ENCODE peak calls at places on chromosomes 2 and 18, in four cellular contexts. K is K562, N is HL-60, J is GM12878. D is an unnamed sample.

GRCh38 chr2:231399853-231400667 is 4.5 kb downstream of the B3GNT7 start:
- DNase-seq in K (no peak), N (peak), J (no peak), D (no peak)

GRCh38 chr2:192467953-192468660 is 273.4 kb upstream of the TMEFF2 start:
- DNase-seq in K (no peak), N (no peak), J (no peak), D (no peak)

GRCh38 chr2:12534646-12535263 is 182.0 kb upstream of the TRIB2 start:
- DNase-seq in K (no peak), N (no peak), J (no peak), D (no peak)

GRCh38 chr2:191999101-191999836 is 152.4 kb upstream of the CAVIN2 start:
- DNase-seq in K (no peak), N (no peak), J (no peak), D (no peak)

GRCh38 chr18:32530947-32531651 is 60.4 kb upstream of the GAREM1 start:
- DNase-seq in K (no peak), N (peak), J (no peak), D (peak)

GRCh38 chr18:9297007-9297393 is 37.6 kb upstream of the TWSG1 start:
- DNase-seq in K (no peak), N (no peak), J (no peak), D (no peak)

GRCh38 chr18:24231773-24232735 is 93.2 kb downstream of the CABYR start:
- DNase-seq in K (no peak), N (no peak), J (no peak), D (no peak)

GRCh38 chr2:186195726-186196125 is 290.3 kb upstream of the ZC3H15 start:
- DNase-seq in K (no peak), N (no peak), J (no peak), D (no peak)

GRCh38 chr18:77948571-77948970 is 698.9 kb downstream of the GALR1 start:
- DNase-seq in K (no peak), N (no peak), J (no peak), D (no peak)

GRCh38 chr2:54524236-54524991 is 68.3 kb downstream of the SPTBN1 start:
- DNase-seq in K (peak), N (no peak), J (peak), D (no peak)

GRCh38 chr2:7555260-7555659 is 638.0 kb downstream of the RNF144A start:
- DNase-seq in K (no peak), N (no peak), J (no peak), D (no peak)

GRCh38 chr2:222864296-222864695 is 3.5 kb downstream of the ACSL3 start:
- DNase-seq in K (peak), N (no peak), J (no peak), D (no peak)

GRCh38 chr2:222861411-222862067 is 703 bp downstream of the ACSL3 start:
- DNase-seq in K (peak), N (no peak), J (no peak), D (peak)

GRCh38 chr2:222860740-222861410 is at the start of gene ACSL3:
- DNase-seq in K (peak), N (peak), J (peak), D (peak)

GRCh38 chr2:222862915-222863544 is 2.2 kb downstream of the ACSL3 start:
- DNase-seq in K (no peak), N (no peak), J (no peak), D (no peak)

GRCh38 chr2:222862068-222862914 is 1.5 kb downstream of the ACSL3 start:
- DNase-seq in K (peak), N (no peak), J (no peak), D (no peak)
- TF ChIP-seq SPI1 in K (no peak), N (peak), J (no peak), D (no peak)

GRCh38 chr2:127622561-127623387 is 23.2 kb upstream of the GPR17 start:
- DNase-seq in K (no peak), N (no peak), J (no peak), D (peak)

GRCh38 chr2:127621981-127622431 is 23.9 kb upstream of the GPR17 start:
- DNase-seq in K (no peak), N (no peak), J (no peak), D (no peak)

GRCh38 chr2:127624321-127625145 is 21.4 kb upstream of the GPR17 start:
- DNase-seq in K (no peak), N (no peak), J (no peak), D (no peak)

GRCh38 chr2:127625146-127625943 is 20.6 kb upstream of the GPR17 start:
- DNase-seq in K (no peak), N (no peak), J (no peak), D (no peak)

GRCh38 chr2:127623388-127624320 is 22.3 kb upstream of the GPR17 start:
- DNase-seq in K (no peak), N (no peak), J (no peak), D (no peak)
- TF ChIP-seq SPI1 in K (no peak), N (no peak), J (no peak), D (no peak)

DNA sequence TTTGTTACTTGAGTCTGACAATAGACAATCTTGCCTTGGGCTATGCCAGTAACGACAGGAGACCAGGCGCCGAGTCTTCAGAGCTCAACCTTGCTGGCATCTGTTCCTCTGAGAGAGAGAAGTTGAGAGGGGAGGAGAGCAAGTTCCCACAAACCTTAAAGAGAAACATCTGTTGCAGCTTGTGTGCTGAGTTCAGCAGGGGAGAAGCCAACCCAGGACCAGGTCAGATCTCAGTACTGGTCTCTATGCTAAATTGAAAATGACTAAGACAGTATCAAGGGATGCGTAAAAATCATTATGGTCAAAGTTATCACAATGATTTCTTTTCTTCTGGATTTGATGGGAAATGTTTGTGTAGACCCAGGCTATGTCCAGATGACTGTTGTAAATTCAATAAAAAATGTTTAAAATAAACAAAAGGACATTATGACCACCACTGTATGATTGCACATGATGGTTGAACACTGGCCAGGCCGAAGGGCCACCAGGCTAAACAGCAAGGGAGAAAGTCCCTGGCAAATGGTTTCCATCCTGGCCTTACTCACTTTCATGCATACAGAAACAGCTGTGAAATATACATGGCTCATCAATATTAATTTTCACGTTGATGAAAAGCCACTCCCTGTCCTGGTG is 100.3 kb upstream of the PMAIP1 start:
- DNase-seq in K (no peak), N (no peak), J (no peak), D (no peak)
- TF ChIP-seq SPI1 in K (no peak), N (no peak), J (no peak), D (no peak)

GRCh38 chr2:217277646-217278048 is 417.8 kb upstream of the TNP1 start:
- DNase-seq in K (no peak), N (no peak), J (no peak), D (no peak)
- TF ChIP-seq SPI1 in K (no peak), N (no peak), J (no peak), D (no peak)

GRCh38 chr2:72806280-72806955 is 19.4 kb downstream of the EXOC6B start:
- DNase-seq in K (no peak), N (no peak), J (no peak), D (no peak)

GRCh38 chr2:72800491-72800890 is 25.3 kb downstream of the EXOC6B start:
- DNase-seq in K (no peak), N (no peak), J (no peak), D (no peak)

GRCh38 chr2:72803626-72804320 is 22.1 kb downstream of the EXOC6B start:
- DNase-seq in K (no peak), N (no peak), J (no peak), D (no peak)

GRCh38 chr2:72809095-72809494 is 16.7 kb downstream of the EXOC6B start:
- DNase-seq in K (no peak), N (no peak), J (no peak), D (no peak)

GRCh38 chr2:72803151-72803550 is 22.7 kb downstream of the EXOC6B start:
- DNase-seq in K (no peak), N (no peak), J (no peak), D (no peak)
- TF ChIP-seq SPI1 in K (no peak), N (no peak), J (no peak), D (no peak)

DNA sequence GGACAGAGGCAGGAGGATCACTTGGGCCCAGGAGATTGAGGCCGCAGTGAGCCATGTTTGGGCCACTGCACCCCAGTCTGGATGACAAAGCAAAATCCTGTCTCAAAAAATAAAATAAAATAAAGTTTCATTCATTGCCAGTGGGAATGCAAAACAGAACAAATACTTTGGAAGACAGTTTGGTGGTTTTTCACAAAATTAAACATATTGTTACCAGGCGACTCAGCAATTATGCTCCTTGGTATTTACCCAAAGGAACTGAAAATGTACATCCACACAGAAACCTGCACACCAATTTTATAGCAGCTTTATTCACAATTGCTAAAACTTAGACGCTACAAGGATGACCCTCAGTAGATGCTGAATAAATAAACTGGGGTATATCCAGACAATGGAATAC is 35.8 kb downstream of the FOSL2 start:
- DNase-seq in K (no peak), N (no peak), J (no peak), D (no peak)
- TF ChIP-seq SPI1 in K (no peak), N (no peak), J (no peak), D (no peak)

GRCh38 chr18:3511980-3512379 is 62.0 kb downstream of the TGIF1 start:
- DNase-seq in K (peak), N (peak), J (no peak), D (no peak)
- TF ChIP-seq SPI1 in K (no peak), N (no peak), J (no peak), D (no peak)

D was measured in GM12891.